ENCODE peak calls at places on chromosomes 2 and 18, in ten cellular contexts. One of them, this sample, is unnamed.

GRCh38 chr18:23825978-23826405 is 136.7 kb downstream of the LAMA3 start:
- DNase-seq in AG04449: no peak
- DNase-seq in mammary epithelial cell: peak
- DNase-seq in right cardiac atrium: peak
- DNase-seq in choroid plexus epithelial cell: peak
- DNase-seq in H7: no peak
- DNase-seq in cardiac muscle cell: peak
- DNase-seq in fibroblast of villous mesenchyme: peak
- DNase-seq in endodermal cell: no peak
- DNase-seq in neural progenitor cell: no peak
- DNase-seq in this sample: no peak

GRCh38 chr2:219119422-219120043 is 41.1 kb downstream of the NHEJ1 start:
- DNase-seq in right cardiac atrium: peak
- DNase-seq in AG04449: no peak
- DNase-seq in mammary epithelial cell: peak
- DNase-seq in cardiac muscle cell: peak
- DNase-seq in fibroblast of villous mesenchyme: peak
- DNase-seq in choroid plexus epithelial cell: peak
- DNase-seq in H7: peak
- DNase-seq in endodermal cell: peak
- DNase-seq in neural progenitor cell: peak
- DNase-seq in this sample: no peak

GRCh38 chr2:118250463-118250862 is 162.2 kb downstream of the INSIG2 start:
- DNase-seq in neural progenitor cell: no peak
- DNase-seq in endodermal cell: peak
- DNase-seq in choroid plexus epithelial cell: no peak
- DNase-seq in right cardiac atrium: no peak
- DNase-seq in AG04449: no peak
- DNase-seq in cardiac muscle cell: no peak
- DNase-seq in fibroblast of villous mesenchyme: no peak
- DNase-seq in mammary epithelial cell: peak
- DNase-seq in H7: no peak
- DNase-seq in this sample: no peak

GRCh38 chr2:208466133-208466919 is 59.7 kb downstream of the PTH2R start:
- DNase-seq in AG04449: no peak
- DNase-seq in cardiac muscle cell: peak
- DNase-seq in fibroblast of villous mesenchyme: peak
- DNase-seq in choroid plexus epithelial cell: peak
- DNase-seq in endodermal cell: peak
- DNase-seq in H7: peak
- DNase-seq in mammary epithelial cell: peak
- DNase-seq in right cardiac atrium: no peak
- DNase-seq in neural progenitor cell: peak
- DNase-seq in this sample: no peak

GRCh38 chr2:150690870-150691269 is 203.4 kb upstream of the RND3 start:
- DNase-seq in AG04449: no peak
- DNase-seq in fibroblast of villous mesenchyme: peak
- DNase-seq in endodermal cell: no peak
- DNase-seq in neural progenitor cell: no peak
- DNase-seq in mammary epithelial cell: peak
- DNase-seq in H7: no peak
- DNase-seq in right cardiac atrium: no peak
- DNase-seq in cardiac muscle cell: no peak
- DNase-seq in choroid plexus epithelial cell: peak
- DNase-seq in this sample: no peak

GRCh38 chr2:46489430-46489829 is 10.1 kb downstream of the TMEM247 start:
- DNase-seq in cardiac muscle cell: no peak
- DNase-seq in H7: no peak
- DNase-seq in fibroblast of villous mesenchyme: no peak
- DNase-seq in choroid plexus epithelial cell: no peak
- DNase-seq in AG04449: no peak
- DNase-seq in mammary epithelial cell: no peak
- DNase-seq in neural progenitor cell: no peak
- DNase-seq in right cardiac atrium: no peak
- DNase-seq in endodermal cell: no peak
- DNase-seq in this sample: no peak

GRCh38 chr2:2571301-2572198 is 240.5 kb upstream of the MYT1L start:
- DNase-seq in neural progenitor cell: peak
- DNase-seq in right cardiac atrium: no peak
- DNase-seq in H7: peak
- DNase-seq in mammary epithelial cell: no peak
- DNase-seq in fibroblast of villous mesenchyme: no peak
- DNase-seq in cardiac muscle cell: no peak
- DNase-seq in endodermal cell: peak
- DNase-seq in choroid plexus epithelial cell: no peak
- DNase-seq in AG04449: no peak
- DNase-seq in this sample: no peak

GRCh38 chr2:58992062-58992736 is 751.1 kb upstream of the FANCL start:
- DNase-seq in mammary epithelial cell: no peak
- DNase-seq in choroid plexus epithelial cell: peak
- DNase-seq in AG04449: no peak
- DNase-seq in neural progenitor cell: no peak
- DNase-seq in right cardiac atrium: no peak
- DNase-seq in fibroblast of villous mesenchyme: peak
- DNase-seq in cardiac muscle cell: no peak
- DNase-seq in endodermal cell: no peak
- DNase-seq in H7: no peak
- DNase-seq in this sample: no peak

GRCh38 chr2:164793531-164793930 is 48.1 kb downstream of the COBLL1 start:
- DNase-seq in right cardiac atrium: no peak
- DNase-seq in H7: no peak
- DNase-seq in choroid plexus epithelial cell: no peak
- DNase-seq in mammary epithelial cell: no peak
- DNase-seq in AG04449: no peak
- DNase-seq in endodermal cell: no peak
- DNase-seq in fibroblast of villous mesenchyme: no peak
- DNase-seq in cardiac muscle cell: no peak
- DNase-seq in neural progenitor cell: no peak
- DNase-seq in this sample: no peak

GRCh38 chr2:71609958-71610357 is 156.6 kb downstream of the DYSF start:
- DNase-seq in H7: peak
- DNase-seq in right cardiac atrium: no peak
- DNase-seq in cardiac muscle cell: no peak
- DNase-seq in neural progenitor cell: no peak
- DNase-seq in choroid plexus epithelial cell: peak
- DNase-seq in endodermal cell: no peak
- DNase-seq in fibroblast of villous mesenchyme: peak
- DNase-seq in AG04449: peak
- DNase-seq in mammary epithelial cell: peak
- DNase-seq in this sample: no peak

GRCh38 chr2:69692424-69692823 is 48.9 kb upstream of the AAK1 start:
- DNase-seq in endodermal cell: no peak
- DNase-seq in fibroblast of villous mesenchyme: peak
- DNase-seq in cardiac muscle cell: no peak
- DNase-seq in H7: no peak
- DNase-seq in choroid plexus epithelial cell: peak
- DNase-seq in AG04449: no peak
- DNase-seq in right cardiac atrium: no peak
- DNase-seq in neural progenitor cell: no peak
- DNase-seq in mammary epithelial cell: peak
- DNase-seq in this sample: no peak

DNA sequence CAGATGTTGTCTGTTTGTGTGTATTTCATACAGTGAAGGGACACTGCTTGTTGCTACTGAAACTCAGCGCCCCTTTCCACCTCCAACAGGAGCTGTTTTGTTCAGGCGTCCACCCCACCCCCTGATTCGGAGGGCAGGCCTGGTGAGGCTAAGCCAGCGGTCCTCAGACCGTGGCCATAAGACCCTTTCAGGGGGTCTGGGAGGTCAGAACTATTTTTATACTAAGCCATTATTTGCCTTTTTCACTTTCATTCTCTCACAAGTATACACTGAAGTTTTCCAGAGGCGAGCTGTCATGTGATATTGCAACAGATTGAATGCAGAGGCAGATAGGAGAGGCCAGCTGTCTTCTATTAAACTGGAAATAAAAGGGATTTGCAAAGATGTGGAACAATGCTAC is 39.7 kb upstream of the IGFBP5 start:
- DNase-seq in fibroblast of villous mesenchyme: peak
- DNase-seq in H7: no peak
- DNase-seq in mammary epithelial cell: no peak
- DNase-seq in cardiac muscle cell: peak
- DNase-seq in right cardiac atrium: no peak
- DNase-seq in endodermal cell: no peak
- DNase-seq in choroid plexus epithelial cell: peak
- DNase-seq in neural progenitor cell: no peak
- DNase-seq in AG04449: no peak
- DNase-seq in this sample: peak
- H3K4me3 ChIP-seq in fibroblast of villous mesenchyme: peak
- H3K4me3 ChIP-seq in H7: no peak
- H3K4me3 ChIP-seq in mammary epithelial cell: no peak
- H3K4me3 ChIP-seq in cardiac muscle cell: no peak
- H3K4me3 ChIP-seq in right cardiac atrium: no peak
- H3K4me3 ChIP-seq in endodermal cell: no peak
- H3K4me3 ChIP-seq in choroid plexus epithelial cell: no peak
- H3K4me3 ChIP-seq in neural progenitor cell: no peak
- H3K4me3 ChIP-seq in AG04449: no peak
- H3K4me3 ChIP-seq in this sample: no peak

DNA sequence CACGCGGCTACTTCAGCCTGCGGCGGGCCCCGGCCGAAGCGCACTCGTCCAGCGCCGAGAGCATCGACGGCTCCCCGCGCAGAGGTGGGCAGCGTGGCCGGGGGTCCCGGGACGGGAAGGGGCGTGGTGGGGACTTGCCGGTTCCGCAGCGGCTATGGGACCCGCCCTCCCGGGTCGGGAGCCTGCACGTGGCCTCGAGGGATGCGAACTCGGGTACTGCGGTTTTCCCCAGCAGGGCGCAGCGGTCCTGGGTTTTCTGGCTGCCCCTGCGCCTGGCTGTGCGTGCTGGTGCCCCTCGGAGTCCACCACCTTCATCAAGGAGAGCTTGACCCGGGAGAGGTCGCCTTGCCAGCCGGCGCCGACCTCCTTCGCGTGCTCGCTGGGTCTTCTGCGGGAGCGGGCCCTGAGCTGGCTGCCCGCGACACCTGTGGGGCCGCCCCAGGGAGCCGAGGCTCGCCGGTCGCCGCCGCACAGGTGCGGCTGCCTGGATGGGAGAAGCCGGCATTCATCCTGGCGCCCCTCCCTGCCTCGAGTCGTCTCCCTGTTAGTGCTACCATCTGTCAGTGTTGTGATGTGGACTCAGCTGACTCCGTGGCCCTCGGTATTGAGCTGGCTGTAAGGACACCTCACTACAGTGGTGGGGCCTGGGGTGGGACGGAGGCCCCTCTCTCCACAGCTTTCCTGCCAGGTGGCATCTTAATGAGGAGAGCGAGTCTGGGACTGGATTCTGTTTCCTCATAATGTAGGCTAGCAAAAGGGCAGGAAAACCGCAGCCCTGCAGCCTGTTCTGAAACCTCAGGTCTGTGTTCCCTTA is 177.3 kb downstream of the AGAP1 start:
- DNase-seq in H7: peak
- DNase-seq in fibroblast of villous mesenchyme: no peak
- DNase-seq in mammary epithelial cell: no peak
- DNase-seq in choroid plexus epithelial cell: no peak
- DNase-seq in right cardiac atrium: peak
- DNase-seq in endodermal cell: peak
- DNase-seq in AG04449: no peak
- DNase-seq in neural progenitor cell: peak
- DNase-seq in cardiac muscle cell: no peak
- DNase-seq in this sample: no peak
- H3K4me3 ChIP-seq in H7: peak
- H3K4me3 ChIP-seq in fibroblast of villous mesenchyme: peak
- H3K4me3 ChIP-seq in mammary epithelial cell: no peak
- H3K4me3 ChIP-seq in choroid plexus epithelial cell: peak
- H3K4me3 ChIP-seq in right cardiac atrium: peak
- H3K4me3 ChIP-seq in endodermal cell: peak
- H3K4me3 ChIP-seq in AG04449: peak
- H3K4me3 ChIP-seq in neural progenitor cell: peak
- H3K4me3 ChIP-seq in cardiac muscle cell: peak
- H3K4me3 ChIP-seq in this sample: peak

DNA sequence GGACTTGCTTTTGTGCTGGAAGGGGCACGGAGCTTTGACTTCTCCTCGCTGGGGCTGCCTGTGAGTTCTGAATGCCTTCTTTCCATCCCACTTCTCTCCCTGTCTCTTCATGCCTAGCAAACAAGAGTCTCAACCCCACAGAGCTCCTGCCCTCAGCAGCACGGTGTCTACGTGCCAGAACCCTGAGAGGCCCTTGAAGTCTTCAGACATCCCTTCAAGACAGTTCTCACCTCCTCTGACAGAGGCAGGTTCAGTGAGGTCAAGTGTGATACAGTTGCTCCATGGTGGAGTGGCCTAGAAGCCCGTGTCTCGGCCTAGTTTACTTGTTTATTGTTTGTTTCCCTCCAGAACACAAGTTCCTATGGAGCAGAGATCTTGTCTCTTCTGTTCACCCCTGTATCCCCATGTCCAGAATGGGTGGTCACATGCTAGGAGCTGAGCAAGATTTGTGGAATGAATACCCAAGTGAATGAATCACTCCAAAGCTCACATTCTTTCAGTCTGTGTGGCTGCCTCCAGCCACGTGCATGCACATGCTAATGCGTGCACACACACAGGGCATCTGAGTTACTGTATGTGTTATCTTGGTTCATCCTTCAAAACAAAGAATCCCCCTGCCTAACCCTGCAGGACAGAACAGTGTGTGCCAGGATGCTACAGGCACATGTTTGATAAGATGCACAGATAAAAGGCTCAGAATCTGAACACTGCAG is 391.7 kb downstream of the NBAS start:
- DNase-seq in cardiac muscle cell: no peak
- DNase-seq in right cardiac atrium: peak
- DNase-seq in mammary epithelial cell: peak
- DNase-seq in H7: no peak
- DNase-seq in AG04449: peak
- DNase-seq in choroid plexus epithelial cell: peak
- DNase-seq in endodermal cell: no peak
- DNase-seq in neural progenitor cell: no peak
- DNase-seq in fibroblast of villous mesenchyme: peak
- DNase-seq in this sample: peak
- H3K4me3 ChIP-seq in cardiac muscle cell: no peak
- H3K4me3 ChIP-seq in right cardiac atrium: no peak
- H3K4me3 ChIP-seq in mammary epithelial cell: no peak
- H3K4me3 ChIP-seq in H7: no peak
- H3K4me3 ChIP-seq in AG04449: peak
- H3K4me3 ChIP-seq in choroid plexus epithelial cell: peak
- H3K4me3 ChIP-seq in endodermal cell: no peak
- H3K4me3 ChIP-seq in neural progenitor cell: no peak
- H3K4me3 ChIP-seq in fibroblast of villous mesenchyme: peak
- H3K4me3 ChIP-seq in this sample: peak

DNA sequence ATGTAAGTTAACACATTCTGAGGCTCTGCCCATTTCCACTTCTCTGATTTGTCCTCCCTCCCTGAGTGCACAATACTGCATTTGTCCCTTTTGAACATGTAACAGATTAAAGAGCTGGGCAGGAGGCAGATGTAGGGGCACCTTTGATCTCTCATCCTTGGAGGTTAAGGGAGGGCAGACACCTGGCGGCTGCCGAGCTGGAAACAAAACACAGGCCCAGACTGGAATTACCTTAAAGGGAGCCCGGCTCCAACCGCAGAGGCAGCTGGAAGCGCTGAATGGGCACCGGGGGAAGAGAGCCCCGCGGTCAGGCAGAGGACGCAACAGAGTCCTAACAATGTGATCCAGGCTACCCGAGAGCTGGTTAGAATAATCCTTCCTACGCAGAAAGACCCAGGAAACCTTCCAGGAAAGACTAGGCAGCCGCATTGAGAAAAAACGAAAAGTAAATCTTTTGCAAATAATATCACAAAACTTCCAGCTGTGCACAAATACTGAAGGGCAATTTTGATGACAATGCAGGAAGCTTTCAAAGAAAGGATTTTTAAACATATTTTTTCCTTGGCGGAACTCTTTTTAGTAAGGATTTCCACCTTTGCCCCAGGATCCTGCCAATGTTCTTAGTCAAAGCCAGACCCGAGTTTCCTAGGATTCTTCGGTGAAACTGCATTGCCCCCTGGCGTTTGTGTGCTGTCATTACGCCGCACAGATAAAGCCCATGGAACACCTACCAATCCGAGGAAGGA is 216.0 kb downstream of the TGIF1 start:
- DNase-seq in AG04449: peak
- DNase-seq in mammary epithelial cell: peak
- DNase-seq in endodermal cell: peak
- DNase-seq in H7: peak
- DNase-seq in choroid plexus epithelial cell: peak
- DNase-seq in right cardiac atrium: peak
- DNase-seq in cardiac muscle cell: peak
- DNase-seq in neural progenitor cell: peak
- DNase-seq in fibroblast of villous mesenchyme: peak
- DNase-seq in this sample: peak
- H3K4me3 ChIP-seq in AG04449: peak
- H3K4me3 ChIP-seq in mammary epithelial cell: peak
- H3K4me3 ChIP-seq in endodermal cell: peak
- H3K4me3 ChIP-seq in H7: no peak
- H3K4me3 ChIP-seq in choroid plexus epithelial cell: peak
- H3K4me3 ChIP-seq in right cardiac atrium: no peak
- H3K4me3 ChIP-seq in cardiac muscle cell: peak
- H3K4me3 ChIP-seq in neural progenitor cell: peak
- H3K4me3 ChIP-seq in fibroblast of villous mesenchyme: peak
- H3K4me3 ChIP-seq in this sample: no peak

This sample was measured in AG04450.